ENCODE peak calls at places on chromosomes 12 and 14, in six cellular contexts. O is HFF-Myc; H is heart right ventricle; U is IMR-90; G is CD8-positive, alpha-beta T cell; S is T-helper 2 cell. C is an unnamed sample.
A peak's percentile ranks its signal among the peaks of the same experiment; 100 is the strongest.

GRCh38 chr12:106581543-106582263 is 1.1 kb upstream of the RFX4 start:
- DNase-seq in O (no peak), H (no peak), U (no peak), G (no peak), S (no peak), C (no peak)

GRCh38 chr12:128365831-128366231 is 98.9 kb downstream of the TMEM132C start:
- DNase-seq in O (no peak), H (no peak), U (no peak), G (no peak), S (no peak), C (peak; percentile 44)

GRCh38 chr12:106137456-106138278 is 1.1 kb downstream of the NUAK1 start:
- DNase-seq in O (no peak), H (no peak), U (peak; percentile 15), G (no peak), S (no peak), C (peak; percentile 28)

GRCh38 chr12:69070319-69071090 is 137.5 kb upstream of the CPM start:
- DNase-seq in O (peak; percentile 62), H (no peak), U (peak; percentile 71), G (peak; percentile 20), S (peak; percentile 39), C (peak; percentile 45)

GRCh38 chr12:53996188-53996885 is 3.6 kb upstream of the HOXC9 start:
- DNase-seq in O (no peak), H (no peak), U (no peak), G (no peak), S (no peak), C (no peak)

GRCh38 chr12:89166525-89166934 is 185.8 kb downstream of the DUSP6 start:
- DNase-seq in O (no peak), H (no peak), U (peak; percentile 60), G (no peak), S (no peak), C (no peak)

GRCh38 chr14:74952697-74953484 is 2.5 kb downstream of the PGF start:
- DNase-seq in O (no peak), H (no peak), U (no peak), G (no peak), S (no peak), C (no peak)

GRCh38 chr12:57760347-57760982 is 5.6 kb downstream of the MARCHF9 start:
- DNase-seq in O (no peak), H (no peak), U (no peak), G (no peak), S (no peak), C (no peak)

GRCh38 chr14:60537663-60538062 is 28.7 kb downstream of the SIX6 start:
- DNase-seq in O (no peak), H (no peak), U (no peak), G (no peak), S (no peak), C (no peak)

GRCh38 chr12:132557969-132558856 is 52.2 kb downstream of the LRCOL1 start:
- DNase-seq in O (no peak), H (no peak), U (no peak), G (no peak), S (no peak), C (no peak)

GRCh38 chr12:106179086-106179485 is 40.3 kb upstream of the NUAK1 start:
- DNase-seq in O (no peak), H (no peak), U (no peak), G (no peak), S (no peak), C (no peak)

GRCh38 chr12:3160081-3160480 is 82.9 kb downstream of the TSPAN9 start:
- DNase-seq in O (no peak), H (no peak), U (peak; percentile 49), G (no peak), S (no peak), C (no peak)

GRCh38 chr12:23555180-23555784 is 394.2 kb downstream of the SOX5 start:
- DNase-seq in O (no peak), H (no peak), U (no peak), G (no peak), S (no peak), C (no peak)

GRCh38 chr14:77459072-77459723 is 1.3 kb downstream of the AHSA1 start:
- DNase-seq in O (peak; percentile 45), H (no peak), U (peak; percentile 77), G (peak; percentile 15), S (peak; percentile 41), C (peak; percentile 52)

GRCh38 chr12:53676715-53677611 is 1.1 kb upstream of the ATP5MC2 start:
- DNase-seq in O (peak; percentile 27), H (peak; percentile 43), U (peak; percentile 32), G (peak; percentile 7), S (no peak), C (peak; percentile 48)

GRCh38 chr12:65817866-65818265 is 6.4 kb upstream of the HMGA2 start:
- DNase-seq in O (no peak), H (no peak), U (no peak), G (no peak), S (no peak), C (no peak)

GRCh38 chr12:16027012-16027411 is 115.9 kb downstream of the DERA start:
- DNase-seq in O (no peak), H (no peak), U (no peak), G (no peak), S (no peak), C (no peak)